ENCODE peak calls at places on chromosomes 16 and 17, in nine cellular contexts. E is AG09309; D is PC-9; K is cardiac fibroblast; V is GM12864; P is AG10803; I is GM23248; C is CD8-positive, alpha-beta T cell; G is right lobe of liver. L is an unnamed sample.
A peak's percentile ranks its signal among the peaks of the same experiment; 100 is the strongest.

GRCh38 chr16:4505356-4506153 is 29.4 kb downstream of the HMOX2 start:
- DNase-seq in V (peak; percentile 89), P (no peak), G (peak; percentile 41), K (no peak), C (peak; percentile 84), D (no peak), I (no peak), E (no peak), L (no peak)

GRCh38 chr17:28392491-28392890 is 13.5 kb downstream of the SLC46A1 start:
- DNase-seq in I (peak; percentile 76), C (no peak), D (no peak), E (no peak), P (no peak), G (no peak), K (no peak), V (no peak), L (no peak)

GRCh38 chr17:57468932-57469775 is 212.8 kb downstream of the MSI2 start:
- DNase-seq in G (no peak), D (no peak), C (no peak), V (no peak), I (no peak), K (no peak), E (no peak), P (no peak), L (no peak)

GRCh38 chr16:69106491-69107291 is 1.2 kb downstream of the HAS3 start:
- DNase-seq in E (no peak), K (no peak), V (no peak), I (peak; percentile 39), C (no peak), P (no peak), G (no peak), D (no peak), L (peak; percentile 51)

GRCh38 chr17:79461041-79461440 is 149.8 kb downstream of the RBFOX3 start:
- DNase-seq in C (no peak), I (peak; percentile 52), K (no peak), G (no peak), V (no peak), E (no peak), D (no peak), P (peak; percentile 34), L (no peak)

GRCh38 chr17:65163990-65164495 is 26.9 kb downstream of the RGS9 start:
- DNase-seq in G (no peak), D (no peak), E (no peak), K (peak; percentile 50), V (peak; percentile 66), C (peak; percentile 52), I (peak; percentile 74), P (peak; percentile 66), L (no peak)

GRCh38 chr17:35559495-35559894 is 1.1 kb downstream of the SLFN14 start:
- DNase-seq in I (no peak), G (no peak), P (no peak), D (no peak), C (no peak), V (no peak), K (no peak), E (no peak), L (no peak)

GRCh38 chr17:36578671-36579070 is 13.0 kb upstream of the DHRS11 start:
- DNase-seq in D (no peak), C (no peak), G (no peak), I (peak; percentile 61), E (no peak), P (peak; percentile 35), K (peak; percentile 12), V (no peak), L (no peak)

GRCh38 chr16:81885976-81886586 is 107.0 kb downstream of the PLCG2 start:
- DNase-seq in G (no peak), E (no peak), K (peak; percentile 34), P (peak; percentile 25), C (no peak), D (no peak), V (no peak), I (peak; percentile 56), L (peak; percentile 15)

GRCh38 chr17:55830699-55831098 is 79.8 kb downstream of the PCTP start:
- DNase-seq in V (no peak), P (no peak), E (no peak), D (no peak), C (no peak), I (no peak), G (no peak), K (no peak), L (no peak)

GRCh38 chr16:86928517-86929148 is 350.3 kb downstream of the FOXL1 start:
- DNase-seq in P (no peak), E (no peak), K (no peak), C (no peak), G (no peak), D (no peak), V (peak; percentile 16), I (no peak), L (no peak)
- H3K4me3 ChIP-seq in P (no peak overlapping the region), E (no peak overlapping the region), K (no peak overlapping the region), C (no peak overlapping the region), G (no peak overlapping the region), D (no peak overlapping the region), V (no peak overlapping the region), I (no peak overlapping the region), L (no peak overlapping the region)

DNA sequence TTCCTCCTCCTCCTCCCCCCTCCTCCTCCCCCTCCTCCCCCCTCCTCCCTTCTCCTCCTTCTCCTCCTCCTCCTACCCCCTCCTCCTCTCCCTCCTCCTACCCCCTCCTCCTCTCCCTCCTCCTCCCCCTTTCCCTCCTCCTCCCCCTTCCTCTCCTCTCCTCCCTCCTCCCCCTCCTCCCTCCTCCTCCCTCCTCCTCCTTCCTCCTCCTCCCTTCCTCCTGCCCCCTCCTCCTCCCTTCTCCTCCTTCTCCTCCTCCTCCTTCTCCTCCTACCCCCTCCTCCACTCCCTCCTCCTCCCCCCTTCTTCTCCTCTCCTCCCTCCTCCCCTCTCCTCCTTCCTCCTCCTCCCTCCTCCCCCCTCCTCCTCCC is 6.6 kb upstream of the PDP2 start:
- DNase-seq in C (no peak), P (no peak), K (no peak), I (no peak), G (no peak), E (no peak), D (no peak), V (no peak), L (no peak)
- H3K4me3 ChIP-seq in C (no peak overlapping the region), P (no peak overlapping the region), K (no peak overlapping the region), I (no peak overlapping the region), G (no peak overlapping the region), E (no peak overlapping the region), D (no peak overlapping the region), V (no peak overlapping the region), L (no peak overlapping the region)

DNA sequence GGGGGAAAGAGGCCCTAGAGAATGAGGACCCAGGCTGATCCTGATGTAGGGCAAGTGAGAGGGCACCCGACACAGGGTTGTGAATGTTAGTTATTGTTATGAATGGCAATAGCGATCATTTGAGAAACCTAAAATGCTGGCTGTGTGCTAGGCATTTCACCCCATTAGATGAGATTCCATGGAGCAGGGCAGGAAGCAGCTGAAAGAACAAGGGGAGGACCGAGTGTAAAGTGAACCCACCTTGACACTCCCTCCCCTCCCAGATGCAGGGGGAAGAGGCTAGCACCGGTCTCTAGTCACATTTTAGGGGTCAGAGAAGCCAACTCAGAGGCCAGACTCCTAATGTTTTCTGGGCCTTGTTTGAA is 553 bp upstream of the CORO6 start:
- DNase-seq in V (no peak), E (no peak), C (no peak), K (no peak), P (no peak), D (no peak), G (no peak), I (no peak), L (no peak)
- H3K4me3 ChIP-seq in V (peak overlapping the region; percentile 69), E (no peak overlapping the region), C (peak overlapping the region; percentile 58), K (peak overlapping the region; percentile 72), P (peak overlapping the region; percentile 75), D (peak overlapping the region; percentile 96), G (peak overlapping the region; percentile 58), I (no peak overlapping the region), L (peak overlapping the region; percentile 65)

GRCh38 chr17:29571883-29572681 is 3.6 kb downstream of the TP53I13 start:
- DNase-seq in E (no peak), C (peak; percentile 48), V (no peak), I (peak; percentile 56), P (no peak), D (peak; percentile 2), G (peak; percentile 33), K (no peak), L (no peak)
- H3K4me3 ChIP-seq in E (no peak overlapping the region), C (no peak overlapping the region), V (no peak overlapping the region), I (peak overlapping the region; percentile 33), P (no peak overlapping the region), D (no peak overlapping the region), G (peak overlapping the region; percentile 52), K (no peak overlapping the region), L (no peak overlapping the region)

GRCh38 chr16:27281285-27281684 is 12.7 kb upstream of the NSMCE1 start:
- DNase-seq in C (no peak), I (no peak), P (no peak), E (no peak), G (no peak), V (no peak), D (no peak), K (no peak), L (no peak)
- H3K4me3 ChIP-seq in C (no peak overlapping the region), I (no peak overlapping the region), P (no peak overlapping the region), E (no peak overlapping the region), G (no peak overlapping the region), V (no peak overlapping the region), D (no peak overlapping the region), K (no peak overlapping the region), L (no peak overlapping the region)

DNA sequence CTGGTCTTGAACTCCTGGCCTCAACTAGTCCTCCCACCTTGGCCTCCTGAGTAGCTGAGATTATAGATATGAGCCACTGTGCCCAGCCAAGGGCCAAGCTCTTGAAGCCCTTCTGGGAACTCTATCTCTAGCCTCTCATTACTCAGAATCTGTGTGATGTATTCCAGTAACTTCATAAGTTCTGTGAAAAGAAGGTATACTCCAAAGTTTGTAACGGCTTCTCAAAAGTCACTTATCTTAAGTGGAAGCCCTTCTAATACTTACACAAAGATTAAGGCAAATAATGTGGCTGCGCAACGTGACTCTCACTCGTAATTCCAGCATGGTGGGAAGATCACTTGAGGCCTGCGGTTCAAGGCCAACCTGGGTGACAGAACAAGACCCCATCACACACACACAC is 19.1 kb upstream of the ATP6V0C start:
- DNase-seq in E (no peak), G (no peak), K (no peak), C (no peak), D (no peak), I (no peak), V (no peak), P (no peak), L (no peak)
- H3K4me3 ChIP-seq in E (no peak overlapping the region), G (no peak overlapping the region), K (no peak overlapping the region), C (no peak overlapping the region), D (no peak overlapping the region), I (no peak overlapping the region), V (no peak overlapping the region), P (no peak overlapping the region), L (no peak overlapping the region)

L was measured in neuronal stem cell.